ENCODE peak calls at places on chromosomes 2 and 18, in eight cellular contexts. W is cardiac muscle cell, R is mammary epithelial cell, Z is adrenal gland, X is SJSA1, K is fibroblast of lung, G is mesendoderm, M is left ventricle myocardium inferior. U is an unnamed sample. For H3K4me1, the result is how much of the 10 kb centered on the place peaks cover.

GRCh38 chr2:242085941-242086621 is 216.6 kb downstream of the RTP5 start:
- DNase-seq in G (no peak), Z (peak), X (peak), M (peak), K (no peak), W (no peak), R (no peak), U (no peak)

GRCh38 chr2:134218928-134219707 is 34.8 kb upstream of the MGAT5 start:
- DNase-seq in Z (no peak), W (no peak), K (no peak), X (no peak), M (no peak), R (no peak), G (no peak), U (no peak)

GRCh38 chr2:46825958-46826897 is 89.4 kb downstream of the MCFD2 start:
- DNase-seq in M (no peak), R (no peak), W (no peak), X (no peak), Z (peak), G (no peak), K (peak), U (peak)

GRCh38 chr18:74788657-74789056 is 191.0 kb downstream of the ZNF407 start:
- DNase-seq in M (no peak), G (no peak), K (no peak), R (no peak), W (no peak), X (no peak), Z (no peak), U (no peak)

GRCh38 chr2:48400553-48401179 is 129.3 kb upstream of the STON1 start:
- DNase-seq in G (no peak), K (no peak), Z (no peak), R (no peak), M (no peak), X (no peak), W (no peak), U (no peak)

GRCh38 chr2:96530474-96531357 is 5.8 kb upstream of the ARID5A start:
- DNase-seq in K (no peak), G (no peak), X (no peak), M (no peak), R (no peak), Z (no peak), W (no peak), U (no peak)

GRCh38 chr2:241867776-241868420 is 1.6 kb upstream of the RTP5 start:
- DNase-seq in G (no peak), M (peak), W (no peak), K (no peak), Z (no peak), X (no peak), R (no peak), U (no peak)

GRCh38 chr18:35582899-35583558 is 1.5 kb downstream of the GALNT1 start:
- DNase-seq in X (peak), K (peak), R (peak), M (no peak), W (peak), G (no peak), Z (no peak), U (peak)

GRCh38 chr2:225773143-225773542 is 373.6 kb downstream of the NYAP2 start:
- DNase-seq in Z (no peak), M (no peak), R (no peak), K (peak), X (no peak), W (no peak), G (no peak), U (no peak)

GRCh38 chr2:71715951-71716696 is 262.8 kb downstream of the DYSF start:
- DNase-seq in Z (no peak), W (no peak), M (no peak), K (no peak), X (no peak), R (no peak), G (no peak), U (no peak)

GRCh38 chr18:22778996-22779395 is 154.1 kb upstream of the RBBP8 start:
- DNase-seq in G (no peak), K (no peak), R (no peak), Z (no peak), W (peak), M (peak), X (no peak), U (no peak)

GRCh38 chr2:95042472-95043271 is 17.2 kb downstream of the MAL start:
- DNase-seq in W (no peak), Z (no peak), M (no peak), R (no peak), G (no peak), K (no peak), X (no peak), U (no peak)

GRCh38 chr2:235713244-235713643 is 219.4 kb downstream of the AGAP1 start:
- DNase-seq in M (no peak), R (no peak), G (no peak), K (peak), W (no peak), Z (no peak), X (no peak), U (no peak)

GRCh38 chr18:72871091-72871490 is 3.3 kb upstream of the NETO1 start:
- DNase-seq in W (no peak), G (no peak), X (no peak), M (no peak), R (peak), Z (no peak), K (peak), U (peak)

GRCh38 chr2:237280235-237280634 is 133.7 kb downstream of the COL6A3 start:
- DNase-seq in Z (no peak), G (no peak), K (peak), R (no peak), W (no peak), X (peak), M (no peak), U (peak)

GRCh38 chr2:182481676-182482075 is 54.8 kb upstream of the PDE1A start:
- DNase-seq in Z (no peak), X (no peak), G (no peak), R (no peak), W (no peak), K (no peak), M (no peak), U (no peak)

GRCh38 chr2:3288455-3289163 is 89.0 kb downstream of the EIPR1 start:
- DNase-seq in R (no peak), X (no peak), K (no peak), G (no peak), W (no peak), Z (no peak), M (no peak), U (no peak)

GRCh38 chr18:3441290-3441689 is 8.7 kb upstream of the TGIF1 start:
- DNase-seq in W (peak), Z (no peak), R (no peak), G (peak), K (no peak), X (peak), M (no peak), U (no peak)

GRCh38 chr2:45009303-45009927 is at the start of gene SIX2:
- DNase-seq in M (peak), Z (peak), W (peak), R (peak), X (peak), G (peak), K (peak), U (peak)

GRCh38 chr2:171735991-171736710 is 48.9 kb downstream of the DYNC1I2 start:
- DNase-seq in X (no peak), K (no peak), M (no peak), W (no peak), R (no peak), G (no peak), Z (no peak), U (no peak)

GRCh38 chr18:63046375-63046774 is 273.2 kb downstream of the BCL2 start:
- DNase-seq in R (no peak), G (no peak), W (no peak), Z (no peak), K (no peak), X (no peak), M (no peak), U (no peak)

GRCh38 chr2:24491626-24492282 is 700 bp downstream of the NCOA1 start:
- DNase-seq in R (peak), K (peak), Z (peak), M (peak), W (peak), G (peak), X (peak), U (peak)

GRCh38 chr2:12325806-12326205 is 390.9 kb upstream of the TRIB2 start:
- DNase-seq in K (peak), W (no peak), M (no peak), G (peak), R (no peak), X (peak), Z (peak), U (peak)

GRCh38 chr2:157559461-157559860 is 69.2 kb downstream of the ACVR1C start:
- DNase-seq in Z (no peak), G (peak), K (no peak), R (no peak), X (no peak), M (no peak), W (no peak), U (no peak)

GRCh38 chr2:119049968-119050657 is 108.1 kb downstream of the MARCO start:
- DNase-seq in X (no peak), G (peak), K (no peak), R (no peak), W (peak), Z (no peak), M (no peak), U (no peak)

GRCh38 chr2:175880-176800 is 87.7 kb downstream of the SH3YL1 start:
- DNase-seq in R (peak), W (no peak), G (no peak), X (peak), M (no peak), Z (peak), K (no peak), U (no peak)

GRCh38 chr2:186456941-186457340 is 29.1 kb upstream of the ZC3H15 start:
- DNase-seq in G (no peak), X (no peak), R (peak), W (no peak), Z (no peak), M (no peak), K (peak), U (peak)

GRCh38 chr2:105824446-105824845 is 79.7 kb downstream of the NCK2 start:
- DNase-seq in Z (no peak), G (no peak), R (no peak), K (no peak), W (no peak), X (no peak), M (no peak), U (no peak)

GRCh38 chr2:20623241-20623640 is 27.7 kb downstream of the HS1BP3 start:
- DNase-seq in W (no peak), Z (no peak), M (peak), G (no peak), R (no peak), X (no peak), K (no peak), U (no peak)

GRCh38 chr18:75238786-75239185 is 28.2 kb downstream of the TSHZ1 start:
- DNase-seq in K (no peak), Z (no peak), R (no peak), W (no peak), G (no peak), X (no peak), M (no peak), U (no peak)

GRCh38 chr2:185790361-185790760 is 51.8 kb downstream of the FSIP2 start:
- DNase-seq in G (no peak), X (no peak), Z (no peak), W (no peak), K (no peak), M (no peak), R (no peak), U (no peak)

GRCh38 chr2:66390152-66390551 is 44.8 kb upstream of the MEIS1 start:
- DNase-seq in K (no peak), G (no peak), Z (no peak), W (no peak), X (no peak), R (no peak), M (no peak), U (no peak)
- H3K27ac ChIP-seq in K (no peak), G (no peak), Z (no peak), W (no peak), X (no peak), R (peak), M (no peak), U (no peak)

GRCh38 chr18:61600422-61600821 is 267.2 kb downstream of the CDH20 start:
- DNase-seq in X (no peak), K (no peak), R (no peak), Z (no peak), M (no peak), G (no peak), W (no peak), U (no peak)
- H3K4me1 ChIP-seq in X (half or more), K (under half), R (under half), Z (under half), M (under half), G (under half), W (under half), U (under half)

GRCh38 chr2:10278763-10279471 is 23.8 kb upstream of the HPCAL1 start:
- DNase-seq in Z (no peak), W (no peak), K (peak), G (no peak), X (no peak), M (no peak), R (no peak), U (no peak)
- H3K27ac ChIP-seq in Z (no peak), W (no peak), K (no peak), G (no peak), X (peak), M (peak), R (no peak), U (no peak)

DNA sequence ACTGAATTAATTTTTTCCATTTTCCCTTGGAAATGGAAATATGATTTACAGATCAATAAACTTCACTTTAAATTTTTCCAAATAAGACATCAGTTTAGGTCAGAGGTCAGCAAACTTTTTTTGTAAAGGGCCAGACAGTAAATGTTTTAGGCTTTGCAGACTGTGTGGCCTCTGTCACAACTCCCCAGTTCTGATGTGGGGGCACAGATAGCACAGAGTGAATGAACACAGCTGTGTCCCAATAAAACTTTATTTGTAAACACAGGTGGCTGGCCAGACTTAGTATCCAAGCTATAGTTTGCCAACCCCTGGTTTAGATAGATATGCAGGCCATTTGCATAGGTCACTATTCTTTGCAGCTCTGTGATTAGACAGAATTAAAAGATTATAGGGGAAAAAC is 59.9 kb downstream of the WDSUB1 start:
- DNase-seq in G (no peak), X (no peak), Z (no peak), M (no peak), K (no peak), W (no peak), R (no peak), U (no peak)
- H3K4me1 ChIP-seq in G (under half), X (under half), Z (under half), M (half or more), K (under half), W (under half), R (under half), U (under half)

GRCh38 chr2:217642944-217643343 is 359.9 kb downstream of the TNS1 start:
- DNase-seq in R (no peak), X (no peak), M (no peak), G (no peak), K (no peak), Z (no peak), W (no peak), U (no peak)
- H3K27ac ChIP-seq in R (no peak), X (no peak), M (peak), G (no peak), K (no peak), Z (no peak), W (peak), U (no peak)

DNA sequence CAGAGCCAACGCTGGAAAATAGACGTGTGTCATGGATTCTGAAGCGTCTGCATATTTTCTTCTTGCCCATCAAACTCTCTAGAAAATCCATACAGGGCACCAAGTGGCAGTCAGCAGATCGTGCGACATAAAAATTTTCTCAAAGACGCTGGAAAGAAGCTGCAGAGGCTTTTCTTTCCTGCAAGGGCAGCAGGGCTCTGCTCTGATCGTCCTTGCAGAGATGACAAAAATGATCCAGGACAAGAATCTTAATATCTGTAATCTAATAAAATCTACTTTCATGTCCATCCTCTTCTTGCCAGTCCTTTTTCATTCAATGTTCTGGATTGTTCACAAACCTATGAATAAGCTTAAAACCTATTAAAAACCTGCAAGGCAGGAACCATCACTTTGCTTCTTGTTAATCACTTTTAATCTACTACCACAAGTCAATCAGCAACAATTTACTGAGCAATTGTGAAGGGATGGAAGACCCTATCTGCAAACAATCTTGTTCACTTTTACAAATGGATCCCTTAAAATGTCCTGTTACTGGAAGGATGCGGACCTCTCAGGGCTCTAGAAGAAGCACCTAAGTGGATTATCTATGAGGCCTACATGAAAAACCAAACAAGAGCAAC is 93.6 kb downstream of the MREG start:
- DNase-seq in G (no peak), R (no peak), K (no peak), Z (no peak), W (no peak), M (no peak), X (no peak), U (no peak)
- H3K4me1 ChIP-seq in G (under half), R (under half), K (under half), Z (under half), W (under half), M (under half), X (under half), U (under half)

GRCh38 chr18:55838841-55839240 is 250.8 kb upstream of the TCF4 start:
- DNase-seq in Z (no peak), W (no peak), X (peak), G (peak), R (peak), K (peak), M (no peak), U (peak)

GRCh38 chr18:55839350-55839749 is 251.4 kb upstream of the TCF4 start:
- DNase-seq in R (peak), Z (no peak), W (no peak), G (no peak), X (peak), M (no peak), K (peak), U (peak)

GRCh38 chr18:55830490-55830889 is 242.5 kb upstream of the TCF4 start:
- DNase-seq in M (no peak), K (no peak), Z (no peak), W (no peak), G (no peak), R (peak), X (no peak), U (no peak)

GRCh38 chr18:55838322-55838721 is 250.3 kb upstream of the TCF4 start:
- DNase-seq in X (no peak), W (no peak), Z (no peak), G (peak), M (no peak), R (no peak), K (no peak), U (no peak)

GRCh38 chr18:55833543-55833942 is 245.6 kb upstream of the TCF4 start:
- DNase-seq in W (no peak), M (no peak), K (peak), X (peak), R (peak), Z (no peak), G (peak), U (peak)
- H3K27ac ChIP-seq in W (no peak), M (no peak), K (peak), X (peak), R (peak), Z (no peak), G (no peak), U (peak)

U was measured in astrocyte.